ENCODE peak calls at places on chromosomes 3 and 15, in four cellular contexts. Y, U, Q and H are unnamed samples.
A peak's percentile ranks its signal among the peaks of the same experiment; 100 is the strongest.

GRCh38 chr15:91472316-91472756 is 372.3 kb downstream of the SV2B start:
- ATAC-seq in U (no peak), Y (no peak), Q (no peak), H (no peak)

GRCh38 chr3:157769378-157769777 is 266.2 kb upstream of the VEPH1 start:
- ATAC-seq in Y (no peak), Q (no peak), U (no peak), H (no peak)

GRCh38 chr15:46848704-46849103 is 868.6 kb upstream of the SEMA6D start:
- ATAC-seq in Y (no peak), U (peak; percentile 99), Q (no peak), H (no peak)

GRCh38 chr3:66425566-66425965 is 75.3 kb downstream of the LRIG1 start:
- ATAC-seq in Q (no peak), U (no peak), Y (no peak), H (no peak)

GRCh38 chr15:94238539-94239118 is 7.3 kb downstream of the MCTP2 start:
- ATAC-seq in Y (no peak), U (no peak), Q (no peak), H (no peak)

GRCh38 chr3:435161-435560 is 238.6 kb downstream of the CHL1 start:
- ATAC-seq in Y (no peak), Q (no peak), U (peak; percentile 66), H (no peak)

GRCh38 chr15:52224211-52224610 is 33.0 kb upstream of the GNB5 start:
- ATAC-seq in Q (no peak), Y (no peak), U (no peak), H (no peak)

GRCh38 chr3:195040773-195041520 is 230.0 kb downstream of the XXYLT1 start:
- ATAC-seq in U (peak; percentile 65), Q (no peak), Y (peak; percentile 38), H (no peak)

GRCh38 chr3:196634851-196635250 is 4.6 kb upstream of the NRROS start:
- ATAC-seq in U (no peak), Y (no peak), Q (no peak), H (no peak)

GRCh38 chr3:52086939-52087675 is 30.7 kb upstream of the DUSP7 start:
- ATAC-seq in Y (no peak), U (no peak), Q (no peak), H (no peak)

GRCh38 chr15:48641416-48641815 is 4.1 kb downstream of the FBN1 start:
- ATAC-seq in Q (no peak), U (no peak), Y (no peak), H (no peak)

GRCh38 chr15:88066758-88067157 is 189.8 kb downstream of the NTRK3 start:
- ATAC-seq in Y (no peak), U (no peak), Q (no peak), H (no peak)

GRCh38 chr3:195770081-195770840 is 41.5 kb downstream of the MUC4 start:
- ATAC-seq in Y (no peak), U (no peak), Q (no peak), H (no peak)

GRCh38 chr15:44735482-44736260 is 657 bp upstream of the TRIM69 start:
- ATAC-seq in U (no peak), Y (peak; percentile 71), Q (no peak), H (peak; percentile 71)

GRCh38 chr3:18870074-18870640 is 278.2 kb upstream of the KCNH8 start:
- ATAC-seq in U (peak; percentile 39), Q (no peak), Y (no peak), H (no peak)

GRCh38 chr3:69079269-69080159 is 651 bp downstream of the UBA3 start:
- ATAC-seq in Q (peak; percentile 55), Y (peak; percentile 30), U (peak; percentile 39), H (peak; percentile 31)

GRCh38 chr3:63351159-63352007 is 73.3 kb downstream of the SYNPR start:
- ATAC-seq in Q (peak; percentile 87), Y (peak; percentile 75), U (peak; percentile 71), H (no peak)

GRCh38 chr3:149128856-149129255 is 582 bp upstream of the HPS3 start:
- ATAC-seq in Y (no peak), U (no peak), Q (no peak), H (no peak)

GRCh38 chr3:125219261-125219701 is 6.7 kb upstream of the SLC12A8 start:
- ATAC-seq in U (peak; percentile 35), Q (peak; percentile 40), Y (peak; percentile 43), H (no peak)

GRCh38 chr15:35308802-35309201 is 223.7 kb upstream of the NANOGP8 start:
- ATAC-seq in Q (peak; percentile 37), Y (peak; percentile 66), U (no peak), H (peak; percentile 24)

GRCh38 chr3:24018784-24019570 is 73.9 kb downstream of the NR1D2 start:
- ATAC-seq in Q (no peak), Y (no peak), U (peak; percentile 86), H (no peak)

DNA sequence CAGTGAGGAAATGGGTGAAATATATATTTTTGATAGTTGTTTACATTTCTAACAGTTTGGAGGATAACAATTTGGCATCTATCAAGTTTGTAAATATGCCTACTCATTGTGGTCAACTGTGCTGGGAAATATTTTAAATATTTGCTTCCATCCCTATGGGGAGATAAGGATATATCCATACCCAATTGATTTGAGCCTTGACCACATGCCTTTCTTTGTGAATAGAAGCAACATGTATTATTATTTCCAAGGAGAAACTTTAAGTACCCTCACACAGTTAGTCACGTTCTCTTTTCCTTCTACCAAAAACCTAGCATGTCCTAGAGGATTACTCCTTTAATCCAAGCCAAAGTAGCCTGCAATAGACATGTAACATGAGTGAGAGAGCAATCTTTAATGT is 245.4 kb upstream of the CBLB start:
- ATAC-seq in Y (no peak), U (no peak), Q (peak; percentile 77), H (no peak)
- H3K27ac ChIP-seq in Y (no peak overlapping the region), U (peak overlapping the region; percentile 21), Q (peak overlapping the region; percentile 41), H (no peak overlapping the region)

DNA sequence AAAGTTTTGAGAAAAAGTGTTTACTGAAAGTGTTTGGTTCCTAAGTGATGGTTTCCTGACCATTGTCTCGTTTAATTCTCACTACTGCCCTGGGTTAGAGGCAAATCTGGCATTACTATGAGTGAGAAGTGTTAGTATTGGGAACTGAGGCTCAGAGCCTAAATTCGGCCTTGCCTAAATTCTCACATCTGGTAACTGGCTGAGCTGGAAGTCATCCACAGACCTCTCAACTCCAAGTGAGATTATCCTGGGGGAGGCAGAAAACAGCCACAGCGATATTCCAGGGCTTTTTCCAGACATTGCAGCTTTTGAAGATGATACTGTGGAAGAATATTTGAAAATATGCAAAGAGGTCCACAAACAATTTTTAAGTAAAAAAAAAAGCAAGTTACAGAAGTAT is 85.1 kb upstream of the TRA2B start:
- ATAC-seq in Y (no peak), U (no peak), Q (no peak), H (no peak)
- H3K27ac ChIP-seq in Y (no peak overlapping the region), U (no peak overlapping the region), Q (no peak overlapping the region), H (no peak overlapping the region)

GRCh38 chr3:152104847-152105415 is 163.8 kb upstream of the MBNL1 start:
- ATAC-seq in Q (no peak), Y (no peak), U (no peak), H (no peak)
- H3K27ac ChIP-seq in Q (no peak overlapping the region), Y (no peak overlapping the region), U (no peak overlapping the region), H (no peak overlapping the region)

GRCh38 chr3:171548918-171549317 is 88.7 kb upstream of the TNIK start:
- ATAC-seq in Y (no peak), U (no peak), Q (no peak), H (no peak)
- H3K27ac ChIP-seq in Y (no peak overlapping the region), U (no peak overlapping the region), Q (no peak overlapping the region), H (no peak overlapping the region)

GRCh38 chr15:62845239-62846126 is 197.1 kb upstream of the TPM1 start:
- ATAC-seq in Y (peak; percentile 82), Q (peak; percentile 64), U (no peak), H (no peak)
- H3K27ac ChIP-seq in Y (peak overlapping the region; percentile 54), Q (peak overlapping the region; percentile 91), U (no peak overlapping the region), H (no peak overlapping the region)

GRCh38 chr3:126294211-126294801 is 62.9 kb downstream of the KLF15 start:
- ATAC-seq in Q (no peak), U (no peak), Y (no peak), H (no peak)

GRCh38 chr3:126293370-126294082 is 63.7 kb downstream of the KLF15 start:
- ATAC-seq in Y (no peak), Q (no peak), U (no peak), H (no peak)

GRCh38 chr3:126291537-126291936 is 65.7 kb downstream of the KLF15 start:
- ATAC-seq in Y (no peak), Q (no peak), U (no peak), H (no peak)

GRCh38 chr3:126290325-126290724 is 66.9 kb downstream of the KLF15 start:
- ATAC-seq in U (no peak), Q (no peak), Y (no peak), H (no peak)

GRCh38 chr3:126292318-126293070 is 64.7 kb downstream of the KLF15 start:
- ATAC-seq in U (no peak), Q (no peak), Y (no peak), H (no peak)
- H3K27ac ChIP-seq in U (no peak overlapping the region), Q (no peak overlapping the region), Y (no peak overlapping the region), H (no peak overlapping the region)